ENCODE peak calls at places on chromosomes 5 and 9, in nine cellular contexts. B is body of pancreas, E is esophagus squamous epithelium, Q is tibial artery, O is foreskin keratinocyte, A is lower lobe of right lung, L is AG04450, J is mammary epithelial cell, R is keratinocyte. Z is an unnamed sample.

GRCh38 chr9:78325343-78325742 is 28.4 kb downstream of the PSAT1 start:
- DNase-seq in O (no peak), J (no peak), R (no peak), Q (peak; percentile 37), B (peak; percentile 87), A (no peak), L (no peak), E (no peak), Z (peak; percentile 23)

GRCh38 chr5:5589146-5589826 is 166.8 kb downstream of the ICE1 start:
- DNase-seq in J (no peak), Q (no peak), L (no peak), O (no peak), A (no peak), B (no peak), R (no peak), E (no peak), Z (no peak)

GRCh38 chr5:1128977-1129724 is 17.3 kb upstream of the SLC12A7 start:
- DNase-seq in B (no peak), L (no peak), E (no peak), A (no peak), J (no peak), O (no peak), R (no peak), Q (no peak), Z (no peak)

GRCh38 chr9:77929942-77930341 is 101.7 kb downstream of the GNAQ start:
- DNase-seq in R (no peak), O (no peak), J (no peak), B (no peak), L (no peak), A (no peak), E (no peak), Q (no peak), Z (no peak)

GRCh38 chr5:179436321-179437122 is 91.3 kb upstream of the ADAMTS2 start:
- DNase-seq in E (no peak), L (no peak), Q (peak; percentile 59), B (no peak), O (no peak), A (no peak), R (no peak), J (no peak), Z (peak; percentile 15)

GRCh38 chr9:121292801-121293241 is 24.9 kb downstream of the GSN start:
- DNase-seq in B (no peak), R (no peak), A (no peak), E (no peak), L (no peak), O (no peak), J (no peak), Q (peak; percentile 53), Z (no peak)

GRCh38 chr5:92562065-92562464 is 1019.0 kb downstream of the NR2F1-AS1 start:
- DNase-seq in L (no peak), J (no peak), A (no peak), R (no peak), E (no peak), O (no peak), Q (no peak), B (no peak), Z (no peak)

GRCh38 chr5:174505621-174506020 is 218.8 kb upstream of the MSX2 start:
- DNase-seq in J (peak; percentile 27), R (peak; percentile 44), B (no peak), L (no peak), Q (no peak), A (no peak), E (no peak), O (peak; percentile 88), Z (no peak)

GRCh38 chr9:89470239-89470638 is 27.7 kb downstream of the SEMA4D start:
- DNase-seq in B (no peak), O (no peak), J (no peak), E (no peak), R (no peak), Q (no peak), L (no peak), A (no peak), Z (no peak)

GRCh38 chr5:8851101-8851500 is 694.8 kb downstream of the SEMA5A start:
- DNase-seq in J (no peak), R (no peak), Q (no peak), E (no peak), A (no peak), B (no peak), L (no peak), O (no peak), Z (no peak)
- TF ChIP-seq CTCF in J (no peak), R (no peak), Q (no peak), E (no peak), A (no peak), B (no peak), L (no peak), O (peak; percentile 1), Z (no peak)

DNA sequence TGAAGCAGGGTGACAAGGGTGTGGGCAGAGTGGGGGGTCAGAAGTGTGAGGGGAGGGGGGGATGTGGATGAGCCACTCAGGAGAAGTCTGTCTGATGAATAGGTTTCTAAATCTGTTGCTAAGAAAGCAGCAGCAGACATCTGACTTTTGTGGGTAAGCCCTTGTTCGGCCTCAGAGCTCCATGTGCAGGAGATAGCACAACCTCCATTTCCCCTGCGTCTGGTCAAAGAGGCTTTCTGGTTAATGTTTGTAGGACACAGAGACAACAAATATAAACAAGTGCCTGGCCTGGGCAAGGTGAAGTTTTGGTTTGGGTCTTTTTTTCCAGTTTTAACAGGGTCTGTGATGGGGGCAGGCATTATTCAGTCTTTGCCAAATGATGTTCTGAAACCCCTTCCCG is 57.0 kb upstream of the GNE start:
- DNase-seq in E (no peak), A (no peak), R (no peak), O (no peak), Q (no peak), J (no peak), L (no peak), B (no peak), Z (no peak)
- H3K27ac ChIP-seq in E (no peak overlapping the region), A (no peak overlapping the region), R (no peak overlapping the region), O (no peak overlapping the region), Q (no peak overlapping the region), J (no peak overlapping the region), L (no peak overlapping the region), B (peak overlapping the region; percentile 41), Z (no peak overlapping the region)

GRCh38 chr5:10624679-10625078 is 60.8 kb downstream of the ANKRD33B start:
- DNase-seq in O (no peak), Q (no peak), J (no peak), L (no peak), A (no peak), R (no peak), E (no peak), B (no peak), Z (no peak)
- TF ChIP-seq CTCF in O (no peak), Q (no peak), J (no peak), L (no peak), A (no peak), R (no peak), E (no peak), B (no peak), Z (no peak)

GRCh38 chr9:37999501-38000189 is 69.4 kb downstream of the SHB start:
- DNase-seq in E (no peak), L (no peak), J (peak; percentile 84), R (no peak), Q (no peak), B (no peak), O (peak; percentile 39), A (no peak), Z (no peak)

GRCh38 chr9:37998881-37999311 is 70.1 kb downstream of the SHB start:
- DNase-seq in A (peak; percentile 64), L (no peak), R (no peak), B (peak; percentile 37), O (no peak), J (peak; percentile 40), Q (no peak), E (no peak), Z (no peak)

GRCh38 chr9:38000332-38000731 is 68.7 kb downstream of the SHB start:
- DNase-seq in R (no peak), J (no peak), Q (no peak), L (no peak), O (no peak), A (no peak), E (no peak), B (no peak), Z (no peak)

GRCh38 chr9:38001430-38001829 is 67.6 kb downstream of the SHB start:
- DNase-seq in E (no peak), A (no peak), J (no peak), B (no peak), O (no peak), L (no peak), Q (no peak), R (no peak), Z (no peak)

DNA sequence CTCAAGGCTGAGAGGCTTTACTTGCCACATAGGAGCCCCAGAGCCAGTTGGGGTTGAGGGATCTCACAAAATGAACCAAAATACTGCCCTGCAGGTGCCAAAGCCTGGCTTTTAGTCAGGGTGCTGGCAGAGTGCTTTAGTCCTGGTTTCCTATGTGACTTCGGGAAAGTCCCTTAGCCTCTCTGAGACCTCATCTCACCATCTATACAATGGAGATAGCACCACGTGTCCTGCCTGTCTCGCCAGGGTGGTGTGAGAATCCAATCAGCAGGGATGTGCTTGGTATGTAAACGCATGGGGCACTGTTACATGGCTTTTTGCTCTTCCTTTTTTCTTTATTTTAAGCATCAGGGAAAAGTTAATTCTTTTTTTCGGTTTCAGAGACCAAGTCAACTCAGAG is 68.3 kb downstream of the SHB start:
- DNase-seq in Q (no peak), B (no peak), L (no peak), R (no peak), O (no peak), A (no peak), E (no peak), J (no peak), Z (no peak)
- H3K27ac ChIP-seq in Q (no peak overlapping the region), B (no peak overlapping the region), L (no peak overlapping the region), R (no peak overlapping the region), O (no peak overlapping the region), A (no peak overlapping the region), E (no peak overlapping the region), J (no peak overlapping the region), Z (no peak overlapping the region)

GRCh38 chr5:66440202-66440680 is 156.0 kb upstream of the MAST4 start:
- DNase-seq in Q (no peak), B (peak; percentile 17), R (no peak), L (no peak), J (peak; percentile 53), A (no peak), E (no peak), O (peak; percentile 62), Z (no peak)

DNA sequence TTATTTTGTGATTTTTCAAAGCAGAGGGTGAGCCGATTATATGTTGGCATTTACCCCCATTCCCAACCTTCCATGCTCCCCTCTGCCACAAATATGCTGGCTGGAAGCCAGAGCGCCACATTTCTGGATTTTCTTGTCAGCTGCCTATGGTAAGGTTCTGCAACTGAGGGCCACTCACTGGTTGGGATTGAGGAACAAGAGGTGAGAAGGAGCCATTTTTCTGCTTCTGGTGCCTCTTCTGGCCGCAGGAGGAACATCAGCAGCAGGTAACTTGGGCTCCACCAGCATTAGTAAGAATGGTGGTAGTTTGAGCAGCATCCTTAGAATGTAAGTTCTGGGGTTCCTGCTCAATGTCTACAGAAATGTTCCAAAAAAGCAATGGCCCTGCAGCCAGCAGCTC is 159.5 kb upstream of the MAST4 start:
- DNase-seq in L (no peak), J (no peak), B (no peak), O (no peak), Q (no peak), E (no peak), A (no peak), R (no peak), Z (no peak)
- TF ChIP-seq CTCF in L (peak; percentile 14), J (peak; percentile 41), B (no peak), O (peak; percentile 48), Q (no peak), E (no peak), A (no peak), R (peak; percentile 53), Z (no peak)

GRCh38 chr5:177427919-177428573 is 1.6 kb downstream of the GRK6 start:
- DNase-seq in J (no peak), B (no peak), O (no peak), L (no peak), Q (no peak), A (peak; percentile 59), E (no peak), R (no peak), Z (no peak)
- H3K27ac ChIP-seq in J (no peak overlapping the region), B (no peak overlapping the region), O (no peak overlapping the region), L (no peak overlapping the region), Q (peak overlapping the region; percentile 76), A (peak overlapping the region; percentile 90), E (peak overlapping the region; percentile 98), R (peak overlapping the region; percentile 86), Z (peak overlapping the region; percentile 21)